ENCODE peak calls at places on chromosomes 3 and 15, in seven cellular contexts. Z, C, B, H, R, Q and W are unnamed samples.
A peak's percentile ranks its signal among the peaks of the same experiment; 100 is the strongest.

GRCh38 chr3:43773273-43774104 is 82.8 kb downstream of the ABHD5 start:
- DNase-seq in Z (peak; percentile 47), C (peak; percentile 19), B (peak; percentile 27), H (no peak), R (no peak), Q (no peak), W (no peak)

GRCh38 chr15:58484794-58485600 is 53.2 kb downstream of the LIPC start:
- DNase-seq in Z (no peak), C (no peak), B (no peak), H (no peak), R (no peak), Q (no peak), W (no peak)

GRCh38 chr3:162743091-162743490 is 1246.5 kb downstream of the OTOL1 start:
- DNase-seq in Z (peak; percentile 26), C (no peak), B (no peak), H (no peak), R (no peak), Q (no peak), W (no peak)

GRCh38 chr3:154758109-154758868 is 321.8 kb upstream of the MME start:
- DNase-seq in Z (peak; percentile 69), C (no peak), B (peak; percentile 25), H (peak; percentile 51), R (no peak), Q (peak; percentile 65), W (peak; percentile 48)

GRCh38 chr3:110533089-110533488 is 538.5 kb upstream of the NECTIN3 start:
- DNase-seq in Z (peak; percentile 48), C (no peak), B (no peak), H (no peak), R (no peak), Q (no peak), W (peak; percentile 26)

GRCh38 chr15:45457641-45458539 is 64.7 kb downstream of the SLC30A4 start:
- DNase-seq in Z (peak; percentile 77), C (peak; percentile 83), B (peak; percentile 92), H (peak; percentile 94), R (peak; percentile 79), Q (peak; percentile 98), W (peak; percentile 91)

GRCh38 chr15:76312540-76313174 is 1.4 kb upstream of the ETFA start:
- DNase-seq in Z (peak; percentile 36), C (no peak), B (no peak), H (no peak), R (no peak), Q (peak; percentile 97), W (no peak)

GRCh38 chr3:59443618-59444292 is 393.9 kb upstream of the CFAP20DC start:
- DNase-seq in Z (no peak), C (no peak), B (no peak), H (no peak), R (no peak), Q (no peak), W (no peak)

GRCh38 chr3:166052440-166052839 is 215.2 kb upstream of the BCHE start:
- DNase-seq in Z (no peak), C (peak; percentile 27), B (peak; percentile 45), H (no peak), R (no peak), Q (peak; percentile 17), W (no peak)

GRCh38 chr3:187044206-187044605 is 95.1 kb downstream of the RPL39L start:
- DNase-seq in Z (no peak), C (no peak), B (no peak), H (peak; percentile 19), R (no peak), Q (no peak), W (no peak)

GRCh38 chr3:129001817-129002572 is 891 bp downstream of the EFCC1 start:
- DNase-seq in Z (peak; percentile 39), C (peak; percentile 83), B (peak; percentile 73), H (no peak), R (no peak), Q (no peak), W (no peak)

GRCh38 chr3:119600732-119601131 is 3.0 kb downstream of the PLA1A start:
- DNase-seq in Z (peak; percentile 25), C (peak; percentile 66), B (peak; percentile 76), H (no peak), R (peak; percentile 10), Q (peak; percentile 42), W (no peak)

GRCh38 chr3:142498397-142499180 is 50.8 kb upstream of the XRN1 start:
- DNase-seq in Z (no peak), C (no peak), B (no peak), H (no peak), R (no peak), Q (no peak), W (no peak)

GRCh38 chr3:14890470-14890869 is 56.9 kb upstream of the NR2C2 start:
- DNase-seq in Z (peak; percentile 36), C (no peak), B (no peak), H (no peak), R (no peak), Q (no peak), W (no peak)

GRCh38 chr3:151431940-151432339 is 28.9 kb downstream of the IGSF10 start:
- DNase-seq in Z (peak; percentile 56), C (no peak), B (no peak), H (no peak), R (no peak), Q (peak; percentile 85), W (no peak)

GRCh38 chr15:28021281-28022039 is 77.7 kb downstream of the OCA2 start:
- DNase-seq in Z (peak; percentile 33), C (peak; percentile 63), B (peak; percentile 84), H (peak; percentile 25), R (peak; percentile 22), Q (peak; percentile 69), W (peak; percentile 90)

GRCh38 chr3:28069438-28069837 is 172.0 kb upstream of the CMC1 start:
- DNase-seq in Z (no peak), C (no peak), B (no peak), H (no peak), R (no peak), Q (no peak), W (no peak)

GRCh38 chr3:138314751-138315150 is 14.9 kb downstream of the NME9 start:
- DNase-seq in Z (peak; percentile 65), C (no peak), B (no peak), H (no peak), R (no peak), Q (peak; percentile 8), W (no peak)

GRCh38 chr15:26630857-26631256 is 142.0 kb downstream of the GABRB3 start:
- DNase-seq in Z (no peak), C (no peak), B (peak; percentile 53), H (no peak), R (no peak), Q (no peak), W (no peak)

GRCh38 chr15:71806452-71806931 is 3.9 kb upstream of the NR2E3 start:
- DNase-seq in Z (peak; percentile 60), C (peak; percentile 67), B (peak; percentile 37), H (no peak), R (no peak), Q (peak; percentile 48), W (no peak)

GRCh38 chr3:112531358-112531781 is 30.4 kb downstream of the ATG3 start:
- DNase-seq in Z (peak; percentile 56), C (peak; percentile 15), B (peak; percentile 51), H (peak; percentile 56), R (peak; percentile 6), Q (peak; percentile 71), W (peak; percentile 32)

DNA sequence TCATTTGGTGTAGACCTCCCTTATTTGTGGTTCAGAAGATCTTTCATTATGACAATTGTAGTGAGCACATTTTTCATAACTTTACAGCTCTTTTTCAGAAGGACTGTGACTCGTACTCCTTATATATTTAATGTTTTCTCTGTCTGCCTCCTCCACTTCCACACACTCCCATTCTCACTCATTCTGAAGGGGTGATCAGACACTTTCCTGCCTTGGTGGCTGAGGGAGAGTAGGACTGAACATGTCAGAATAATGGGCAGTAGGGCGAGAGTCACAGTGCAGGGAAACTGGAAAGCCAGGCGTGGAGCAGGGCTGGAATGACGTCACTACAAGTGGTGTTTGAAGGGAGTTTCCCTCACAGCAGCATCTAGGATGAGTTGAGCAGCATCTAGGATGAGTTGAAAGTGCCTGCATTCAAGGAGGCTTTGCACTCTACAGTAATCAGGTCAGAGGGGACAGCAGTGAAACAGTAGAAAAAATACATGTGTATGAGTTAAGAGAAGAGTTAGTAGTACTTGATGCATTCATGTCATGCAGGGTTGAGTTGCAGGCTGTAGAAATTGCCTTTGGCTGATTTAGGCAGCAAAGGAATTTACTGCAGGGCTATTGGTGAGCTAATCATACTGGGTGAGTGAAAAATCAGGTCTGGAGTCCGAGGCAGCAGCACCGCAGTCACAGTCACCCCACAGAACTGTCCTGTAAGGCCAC is 36.3 kb upstream of the FBXL22 start:
- DNase-seq in Z (peak; percentile 5), C (peak; percentile 11), B (peak; percentile 48), H (no peak), R (no peak), Q (no peak), W (no peak)
- TF ChIP-seq EZH2 in Z (no peak), C (no peak), B (no peak), H (no peak), R (no peak), Q (no peak), W (no peak)

GRCh38 chr3:79726795-79727194 is 41.0 kb downstream of the ROBO1 start:
- DNase-seq in Z (no peak), C (no peak), B (no peak), H (no peak), R (no peak), Q (no peak), W (no peak)
- H3K4me3 ChIP-seq in Z (no peak overlapping the region), C (no peak overlapping the region), B (no peak overlapping the region), H (no peak overlapping the region), R (no peak overlapping the region), Q (no peak overlapping the region), W (no peak overlapping the region)

DNA sequence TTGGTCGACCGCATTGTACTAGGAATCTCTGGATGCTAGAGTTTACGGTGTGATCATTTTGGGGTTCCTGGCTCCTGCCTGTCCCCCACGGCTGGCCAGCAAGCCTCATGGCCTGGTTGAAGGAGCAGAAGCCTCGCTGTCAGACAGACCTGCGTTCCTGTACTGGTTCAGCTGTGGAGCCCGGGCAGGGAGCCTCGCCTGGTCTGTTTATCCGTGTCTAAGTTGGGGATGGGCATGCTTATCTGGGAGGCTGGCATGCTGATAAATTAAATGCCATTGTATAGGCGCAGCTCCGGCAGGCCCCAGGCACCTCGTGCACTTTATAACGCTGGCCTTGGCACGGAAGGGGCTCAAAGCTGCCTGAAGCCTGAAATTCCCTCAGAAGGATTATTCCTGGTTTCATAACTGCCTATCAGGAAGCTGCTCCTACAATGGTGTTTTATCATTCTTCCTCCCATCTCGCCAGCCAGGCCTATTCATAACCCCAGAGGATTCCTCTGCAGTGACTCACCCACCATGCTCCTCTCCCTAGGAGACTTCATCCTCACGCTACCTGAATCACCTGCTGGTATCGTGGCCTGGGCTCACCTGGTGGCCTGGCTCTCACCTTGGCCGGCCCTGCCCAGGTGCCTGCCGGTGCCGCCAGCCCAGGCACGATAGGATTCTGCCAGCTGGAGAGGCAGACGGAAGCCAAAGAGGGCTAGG is 110.9 kb downstream of the ASB7 start:
- DNase-seq in Z (peak; percentile 71), C (no peak), B (no peak), H (no peak), R (peak; percentile 93), Q (peak; percentile 99), W (peak; percentile 88)
- TF ChIP-seq EZH2phosphoT487 in Z (no peak), C (no peak), B (no peak), H (no peak), R (no peak), Q (no peak), W (no peak)

DNA sequence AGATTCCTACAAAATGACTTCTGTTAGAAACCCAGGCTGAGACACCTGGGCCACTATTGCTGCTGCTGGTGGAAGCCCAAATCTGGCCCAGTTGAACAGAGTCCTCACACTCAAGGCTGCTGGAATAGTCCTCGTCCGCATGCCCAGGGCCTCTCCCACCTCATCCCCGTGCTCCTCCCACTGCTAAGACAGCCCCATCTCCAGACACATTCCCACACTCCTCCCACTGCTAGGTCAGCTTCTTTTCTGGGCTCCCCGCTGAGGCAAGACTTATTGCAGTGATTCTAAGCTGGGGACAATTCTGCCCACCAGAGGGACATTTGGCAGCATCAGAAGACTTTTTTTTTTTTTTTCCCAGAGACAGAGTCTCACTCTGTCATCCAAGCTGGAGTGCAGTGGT is 35.2 kb downstream of the POC1A start:
- DNase-seq in Z (no peak), C (no peak), B (peak; percentile 15), H (no peak), R (no peak), Q (no peak), W (no peak)
- TF ChIP-seq EZH2 in Z (no peak), C (no peak), B (no peak), H (no peak), R (no peak), Q (no peak), W (no peak)